ENCODE peak calls at places on chromosomes 16 and 17, in seven cellular contexts. R, L, M, E, F, V and O are unnamed samples.

GRCh38 chr17:6555331-6556120 is 829 bp downstream of the PITPNM3 start:
- DNase-seq in E (no peak), F (peak), R (no peak), L (no peak), M (no peak), V (no peak), O (no peak)

GRCh38 chr16:54927125-54928015 is 3.3 kb upstream of the IRX5 start:
- DNase-seq in F (no peak), M (no peak), L (peak), E (no peak), V (no peak), R (no peak), O (no peak)

GRCh38 chr17:40316571-40317344 is 7.8 kb downstream of the RARA start:
- DNase-seq in R (no peak), V (no peak), L (no peak), M (peak), E (no peak), F (peak), O (no peak)

GRCh38 chr16:4489030-4489429 is 12.8 kb downstream of the HMOX2 start:
- DNase-seq in R (no peak), V (peak), M (no peak), E (no peak), F (peak), L (no peak), O (no peak)

GRCh38 chr17:3024346-3024745 is 39.1 kb downstream of the OR1D5 start:
- DNase-seq in M (no peak), E (no peak), L (no peak), F (no peak), V (no peak), R (no peak), O (no peak)

GRCh38 chr16:72947379-72948237 is 100.3 kb downstream of the ZFHX3 start:
- DNase-seq in E (no peak), M (no peak), F (no peak), V (no peak), R (no peak), L (no peak), O (no peak)

GRCh38 chr16:50742521-50743150 is 750 bp downstream of the CYLD start:
- DNase-seq in M (peak), L (peak), R (no peak), V (no peak), E (peak), F (peak), O (no peak)

GRCh38 chr16:74837056-74837455 is 62.4 kb upstream of the FA2H start:
- DNase-seq in F (no peak), V (no peak), E (no peak), R (no peak), L (peak), M (no peak), O (no peak)

GRCh38 chr16:54171855-54172537 is 114.6 kb downstream of the IRX3 start:
- DNase-seq in V (no peak), L (peak), R (no peak), E (no peak), M (no peak), F (peak), O (no peak)